ENCODE peak calls at places on chromosomes 7 and 10, in eight cellular contexts. G is GM12865, W is A549, L is MM.1S, A is progenitor cell of endocrine pancreas, V is osteocyte, S is HFFc6, U is tibial artery. K is an unnamed sample.

GRCh38 chr10:17562572-17562971 is 54.6 kb downstream of the HACD1 start:
- DNase-seq in G (no peak), W (no peak), L (no peak), A (no peak), V (no peak), S (no peak), U (no peak), K (no peak)

GRCh38 chr10:10703390-10703789 is 314.3 kb upstream of the CELF2 start:
- DNase-seq in G (no peak), W (no peak), L (no peak), A (no peak), V (no peak), S (no peak), U (no peak), K (no peak)

GRCh38 chr10:88207121-88207546 is 343.7 kb downstream of the PTEN start:
- DNase-seq in G (no peak), W (no peak), L (no peak), A (no peak), V (no peak), S (no peak), U (no peak), K (no peak)

GRCh38 chr7:108204281-108204796 is 74.2 kb upstream of the LAMB4 start:
- DNase-seq in G (no peak), W (no peak), L (peak; percentile 36), A (no peak), V (no peak), S (no peak), U (no peak), K (no peak)

GRCh38 chr10:2477154-2477553 is 590.2 kb upstream of the PFKP start:
- DNase-seq in G (no peak), W (no peak), L (no peak), A (no peak), V (no peak), S (no peak), U (no peak), K (no peak)

GRCh38 chr10:63765126-63765525 is 243.9 kb downstream of the REEP3 start:
- DNase-seq in G (no peak), W (no peak), L (no peak), A (no peak), V (no peak), S (peak; percentile 54), U (no peak), K (no peak)

GRCh38 chr7:42278360-42278759 is 41.4 kb upstream of the GLI3 start:
- DNase-seq in G (no peak), W (no peak), L (no peak), A (no peak), V (no peak), S (no peak), U (no peak), K (no peak)

GRCh38 chr10:80553436-80553835 is 15.7 kb downstream of the SH2D4B start:
- DNase-seq in G (no peak), W (no peak), L (no peak), A (no peak), V (peak; percentile 67), S (no peak), U (no peak), K (no peak)

GRCh38 chr7:155951554-155952158 is 139.4 kb upstream of the SHH start:
- DNase-seq in G (no peak), W (peak; percentile 99), L (no peak), A (no peak), V (no peak), S (no peak), U (no peak), K (no peak)

GRCh38 chr7:2710901-2711551 is 23.0 kb downstream of the AMZ1 start:
- DNase-seq in G (peak; percentile 82), W (no peak), L (peak; percentile 89), A (no peak), V (no peak), S (no peak), U (no peak), K (peak; percentile 64)

GRCh38 chr10:1674501-1674900 is 62.8 kb downstream of the ADARB2 start:
- DNase-seq in G (peak; percentile 77), W (no peak), L (no peak), A (no peak), V (no peak), S (no peak), U (no peak), K (peak; percentile 74)

GRCh38 chr10:8962249-8962648 is 907.8 kb downstream of the GATA3 start:
- DNase-seq in G (no peak), W (no peak), L (no peak), A (no peak), V (no peak), S (no peak), U (no peak), K (no peak)

GRCh38 chr10:34403512-34403911 is 411.6 kb downstream of the PARD3 start:
- DNase-seq in G (no peak), W (no peak), L (no peak), A (no peak), V (no peak), S (peak; percentile 11), U (no peak), K (no peak)

GRCh38 chr7:29189743-29190201 is 4.8 kb upstream of the CHN2 start:
- DNase-seq in G (peak; percentile 53), W (peak; percentile 36), L (peak; percentile 69), A (peak; percentile 83), V (no peak), S (no peak), U (peak; percentile 43), K (peak; percentile 63)

GRCh38 chr7:39621784-39622411 is 1.5 kb upstream of the RALA start:
- DNase-seq in G (peak; percentile 51), W (no peak), L (no peak), A (no peak), V (no peak), S (peak; percentile 35), U (no peak), K (peak; percentile 58)

GRCh38 chr10:126804396-126804795 is 100.8 kb upstream of the DOCK1 start:
- DNase-seq in G (no peak), W (no peak), L (no peak), A (no peak), V (no peak), S (no peak), U (no peak), K (no peak)

GRCh38 chr10:127442220-127442525 is 106.9 kb upstream of the NPS start:
- DNase-seq in G (no peak), W (no peak), L (no peak), A (no peak), V (no peak), S (no peak), U (no peak), K (no peak)

GRCh38 chr10:90969947-90970673 is 49.2 kb upstream of the ANKRD1 start:
- DNase-seq in G (no peak), W (no peak), L (no peak), A (no peak), V (no peak), S (peak; percentile 79), U (no peak), K (no peak)

GRCh38 chr10:74877899-74878298 is 51.5 kb downstream of the KAT6B start:
- DNase-seq in G (no peak), W (no peak), L (no peak), A (no peak), V (no peak), S (no peak), U (no peak), K (no peak)

GRCh38 chr7:157791666-157792065 is 454.9 kb downstream of the DNAJB6 start:
- DNase-seq in G (no peak), W (no peak), L (no peak), A (no peak), V (no peak), S (no peak), U (no peak), K (no peak)

GRCh38 chr10:44936314-44936975 is 23.2 kb upstream of the RASSF4 start:
- DNase-seq in G (no peak), W (no peak), L (no peak), A (no peak), V (no peak), S (no peak), U (no peak), K (no peak)

GRCh38 chr10:32376027-32376426 is 29.1 kb upstream of the EPC1 start:
- DNase-seq in G (no peak), W (no peak), L (no peak), A (no peak), V (no peak), S (no peak), U (no peak), K (no peak)

GRCh38 chr10:93576888-93577287 is 10.4 kb downstream of the FFAR4 start:
- DNase-seq in G (no peak), W (no peak), L (no peak), A (no peak), V (no peak), S (no peak), U (no peak), K (no peak)
- TF ChIP-seq CTCF in G (no peak), W (no peak), L (no peak), A (no peak), V (no peak), S (no peak), U (no peak), K (no peak)

GRCh38 chr10:86922553-86922961 is 34.9 kb downstream of the MMRN2 start:
- DNase-seq in G (no peak), W (no peak), L (no peak), A (no peak), V (no peak), S (no peak), U (no peak), K (no peak)
- TF ChIP-seq CTCF in G (no peak), W (no peak), L (no peak), A (no peak), V (no peak), S (no peak), U (no peak), K (no peak)

DNA sequence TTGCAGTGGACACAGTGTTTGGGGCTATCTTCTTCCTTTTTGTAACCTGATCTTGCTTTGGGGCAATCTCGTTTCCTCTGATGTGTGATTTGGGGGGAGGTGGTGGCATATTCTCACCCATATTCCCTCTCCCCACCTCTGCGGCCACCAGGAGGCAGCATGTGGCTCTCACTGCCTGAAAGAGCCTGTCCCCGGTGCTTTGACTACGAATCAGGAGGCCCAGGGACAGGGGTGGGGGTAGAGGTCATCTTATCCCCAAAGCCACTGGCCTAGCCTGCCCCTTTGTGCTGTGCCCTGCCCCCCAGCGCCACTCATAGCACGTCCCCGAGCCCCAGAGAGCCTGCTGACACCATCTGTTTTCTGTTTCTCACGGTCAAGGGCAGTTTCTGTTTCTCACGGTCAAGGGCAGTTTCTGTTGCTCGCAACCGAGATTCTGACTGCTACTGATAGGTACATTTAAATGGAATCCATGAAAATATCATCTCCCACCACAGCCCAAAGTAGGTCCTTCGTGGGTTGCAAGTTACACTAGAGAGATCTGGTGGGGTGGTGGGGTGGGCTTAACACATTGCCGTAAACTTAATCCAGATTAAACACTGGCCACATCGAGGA is 28.2 kb downstream of the PHYH start:
- DNase-seq in G (peak; percentile 80), W (peak; percentile 53), L (peak; percentile 92), A (peak; percentile 27), V (no peak), S (no peak), U (peak; percentile 28), K (peak; percentile 80)
- TF ChIP-seq CTCF in G (peak; percentile 73), W (peak; percentile 33), L (peak; percentile 81), A (peak; percentile 60), V (peak; percentile 39), S (peak; percentile 67), U (no peak), K (peak; percentile 48)

DNA sequence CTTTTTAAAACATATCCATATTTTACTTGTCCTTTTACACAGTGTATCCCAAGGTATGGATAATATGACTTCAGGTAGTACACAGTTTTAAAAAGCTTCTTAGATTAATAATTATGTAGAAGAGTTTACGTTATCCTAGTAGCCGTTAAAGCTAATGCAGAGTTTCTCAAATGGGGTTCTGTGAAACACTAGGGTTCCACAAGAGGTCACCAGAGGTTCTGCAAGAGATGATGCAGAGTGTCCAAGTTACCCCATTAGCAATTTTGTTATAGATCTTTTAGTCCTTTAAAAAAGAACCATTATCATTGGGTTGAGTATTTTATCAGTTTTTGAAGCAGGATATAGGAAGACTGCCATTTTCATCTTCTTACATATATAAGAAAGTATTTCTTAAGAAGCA is 298.9 kb upstream of the HPS1 start:
- DNase-seq in G (peak; percentile 9), W (no peak), L (peak; percentile 21), A (no peak), V (no peak), S (no peak), U (no peak), K (peak; percentile 12)
- TF ChIP-seq CTCF in G (no peak), W (no peak), L (peak; percentile 33), A (no peak), V (no peak), S (peak; percentile 14), U (no peak), K (no peak)

K was measured in GM13976.